ENCODE peak calls at places on chromosomes 1 and 21, in seven cellular contexts. J is pancreas, F is small intestine, U is heart left ventricle, C is psoas muscle, D is retinal pigment epithelial cell, L is NT2/D1. M is an unnamed sample.

GRCh38 chr1:182170941-182171461 is 109.5 kb upstream of the ZNF648 start:
- DNase-seq in J (no peak), F (no peak), U (peak; percentile 36), C (no peak), D (no peak), L (no peak), M (no peak)

GRCh38 chr1:204826970-204827369 is 43.7 kb upstream of the NFASC start:
- DNase-seq in J (no peak), F (no peak), U (no peak), C (no peak), D (no peak), L (peak; percentile 84), M (no peak)

GRCh38 chr1:236830116-236830515 is 35.0 kb downstream of the MTR start:
- DNase-seq in J (no peak), F (no peak), U (no peak), C (no peak), D (no peak), L (no peak), M (no peak)

GRCh38 chr1:14924455-14925325 is 228.9 kb upstream of the TMEM51 start:
- DNase-seq in J (peak; percentile 65), F (peak; percentile 37), U (no peak), C (peak; percentile 65), D (no peak), L (no peak), M (no peak)

GRCh38 chr1:226563666-226564065 is 15.1 kb downstream of the STUM start:
- DNase-seq in J (peak; percentile 33), F (no peak), U (no peak), C (no peak), D (no peak), L (no peak), M (no peak)

GRCh38 chr1:232249834-232250233 is 380.1 kb downstream of the SIPA1L2 start:
- DNase-seq in J (no peak), F (no peak), U (no peak), C (no peak), D (no peak), L (no peak), M (no peak)

GRCh38 chr21:31875424-31876097 is 2.7 kb downstream of the HUNK start:
- DNase-seq in J (no peak), F (peak; percentile 22), U (no peak), C (no peak), D (no peak), L (no peak), M (peak; percentile 54)

GRCh38 chr1:178119623-178120022 is 25.7 kb downstream of the RASAL2 start:
- DNase-seq in J (no peak), F (no peak), U (no peak), C (no peak), D (peak; percentile 68), L (no peak), M (no peak)

GRCh38 chr1:56396524-56397067 is 182.8 kb downstream of the PLPP3 start:
- DNase-seq in J (no peak), F (peak; percentile 10), U (peak; percentile 54), C (no peak), D (peak; percentile 62), L (no peak), M (no peak)

GRCh38 chr1:161121838-161122237 is 3.9 kb downstream of the NIT1 start:
- DNase-seq in J (no peak), F (no peak), U (no peak), C (no peak), D (no peak), L (no peak), M (no peak)

GRCh38 chr1:41245659-41246058 is 3.6 kb upstream of the SCMH1 start:
- DNase-seq in J (no peak), F (no peak), U (no peak), C (no peak), D (no peak), L (no peak), M (no peak)

GRCh38 chr21:45308211-45309068 is 20.7 kb upstream of the POFUT2 start:
- DNase-seq in J (no peak), F (peak; percentile 70), U (peak; percentile 66), C (peak; percentile 56), D (no peak), L (no peak), M (no peak)

GRCh38 chr1:209205039-209205438 is 378.5 kb upstream of the CAMK1G start:
- DNase-seq in J (no peak), F (no peak), U (no peak), C (no peak), D (no peak), L (no peak), M (no peak)

GRCh38 chr1:55468438-55468837 is 253.3 kb upstream of the USP24 start:
- DNase-seq in J (no peak), F (no peak), U (no peak), C (no peak), D (no peak), L (no peak), M (no peak)

GRCh38 chr1:64162151-64162550 is 41.3 kb upstream of the UBE2U start:
- DNase-seq in J (no peak), F (no peak), U (no peak), C (no peak), D (no peak), L (no peak), M (no peak)

GRCh38 chr1:11134352-11135266 is 34.9 kb upstream of the EXOSC10 start:
- DNase-seq in J (no peak), F (no peak), U (peak; percentile 31), C (peak; percentile 58), D (no peak), L (no peak), M (peak; percentile 63)

GRCh38 chr1:235741294-235741693 is 91.7 kb upstream of the GNG4 start:
- DNase-seq in J (no peak), F (no peak), U (no peak), C (no peak), D (no peak), L (no peak), M (no peak)

GRCh38 chr1:76827066-76827465 is 40.2 kb upstream of the ST6GALNAC5 start:
- DNase-seq in J (no peak), F (no peak), U (no peak), C (no peak), D (no peak), L (no peak), M (no peak)

GRCh38 chr21:40631201-40631600 is 215.8 kb downstream of the DSCAM start:
- DNase-seq in J (no peak), F (no peak), U (no peak), C (no peak), D (no peak), L (no peak), M (no peak)

GRCh38 chr1:61641578-61642336 is 83.2 kb downstream of the TM2D1 start:
- DNase-seq in J (peak; percentile 44), F (peak; percentile 41), U (peak; percentile 76), C (peak; percentile 88), D (no peak), L (peak; percentile 78), M (no peak)

GRCh38 chr1:21034725-21035628 is 141.7 kb downstream of the EIF4G3 start:
- DNase-seq in J (no peak), F (no peak), U (peak; percentile 68), C (peak; percentile 54), D (no peak), L (no peak), M (no peak)

GRCh38 chr1:34985063-34985770 is at the start of gene TMEM35B:
- DNase-seq in J (peak; percentile 62), F (peak; percentile 50), U (peak; percentile 75), C (peak; percentile 82), D (no peak), L (peak; percentile 32), M (no peak)

GRCh38 chr1:34984435-34985062 is 598 bp downstream of the TMEM35B start:
- DNase-seq in J (no peak), F (peak; percentile 30), U (peak; percentile 61), C (peak; percentile 73), D (no peak), L (no peak), M (no peak)

GRCh38 chr1:34982820-34983376 is 2.2 kb downstream of the TMEM35B start:
- DNase-seq in J (no peak), F (no peak), U (no peak), C (no peak), D (no peak), L (no peak), M (no peak)

GRCh38 chr1:34980715-34981114 is 4.4 kb downstream of the TMEM35B start:
- DNase-seq in J (no peak), F (no peak), U (no peak), C (no peak), D (no peak), L (no peak), M (no peak)

GRCh38 chr1:34983700-34984355 is 1.3 kb downstream of the TMEM35B start:
- DNase-seq in J (peak; percentile 25), F (peak; percentile 14), U (no peak), C (no peak), D (peak; percentile 62), L (no peak), M (no peak)
- H3K4me3 ChIP-seq in J (no peak overlapping the region), F (peak overlapping the region; percentile 71), U (peak overlapping the region; percentile 72), C (peak overlapping the region; percentile 74), D (peak overlapping the region; percentile 76), L (peak overlapping the region; percentile 79), M (peak overlapping the region; percentile 72)

GRCh38 chr1:22093513-22093912 is 41.0 kb downstream of the CDC42 start:
- DNase-seq in J (no peak), F (no peak), U (no peak), C (no peak), D (no peak), L (no peak), M (no peak)

GRCh38 chr1:22089787-22090186 is 37.3 kb downstream of the CDC42 start:
- DNase-seq in J (no peak), F (no peak), U (no peak), C (no peak), D (no peak), L (peak; percentile 9), M (no peak)

GRCh38 chr1:22089134-22089571 is 36.6 kb downstream of the CDC42 start:
- DNase-seq in J (no peak), F (no peak), U (no peak), C (no peak), D (no peak), L (no peak), M (no peak)
- H3K4me3 ChIP-seq in J (no peak overlapping the region), F (no peak overlapping the region), U (no peak overlapping the region), C (peak overlapping the region; percentile 28), D (no peak overlapping the region), L (no peak overlapping the region), M (no peak overlapping the region)

GRCh38 chr1:173532237-173532636 is 55.1 kb downstream of the PRDX6 start:
- DNase-seq in J (no peak), F (no peak), U (no peak), C (no peak), D (no peak), L (no peak), M (no peak)
- H3K4me3 ChIP-seq in J (no peak overlapping the region), F (no peak overlapping the region), U (no peak overlapping the region), C (no peak overlapping the region), D (no peak overlapping the region), L (no peak overlapping the region), M (no peak overlapping the region)

DNA sequence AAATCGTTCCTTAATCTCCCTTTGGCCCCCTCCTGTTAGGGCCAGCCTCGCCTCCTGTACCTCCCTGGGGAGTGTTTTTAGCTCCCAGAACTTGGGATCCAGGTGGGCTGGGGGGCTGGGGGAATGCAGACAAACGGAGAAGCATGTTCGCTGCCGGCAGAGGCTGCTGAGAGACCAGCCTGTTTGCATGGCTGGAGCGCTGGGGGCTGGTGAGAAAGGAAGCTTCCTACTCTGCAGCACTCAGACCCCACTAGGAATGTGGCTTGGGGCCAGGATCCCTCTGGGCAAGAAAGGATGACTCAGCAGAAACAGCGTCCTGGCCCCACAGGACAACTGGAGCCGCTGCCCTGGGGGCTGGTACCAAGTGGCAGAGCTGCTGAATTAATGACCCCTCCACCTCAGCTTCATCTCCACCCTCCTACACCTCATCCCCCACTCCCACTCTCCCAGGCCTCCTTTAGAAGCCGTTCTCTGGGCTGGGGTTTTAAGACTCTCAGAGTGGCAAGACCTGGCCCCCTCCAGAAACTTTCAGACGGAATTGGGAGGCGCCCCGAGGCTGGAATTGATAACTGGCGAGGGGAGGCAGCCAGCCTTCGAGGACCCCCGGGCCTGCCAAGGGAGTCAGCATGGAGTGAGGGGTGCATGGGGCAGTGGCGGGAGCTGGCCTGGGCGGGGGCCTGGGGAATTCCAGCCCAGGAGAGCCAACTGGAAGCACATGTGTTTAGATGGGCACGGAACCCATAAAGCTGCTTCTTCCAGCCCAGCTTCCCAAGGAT is 28.5 kb upstream of the EPS8L3 start:
- DNase-seq in J (peak; percentile 37), F (no peak), U (peak; percentile 76), C (peak; percentile 66), D (peak; percentile 95), L (peak; percentile 87), M (no peak)
- H3K4me3 ChIP-seq in J (no peak overlapping the region), F (no peak overlapping the region), U (no peak overlapping the region), C (no peak overlapping the region), D (no peak overlapping the region), L (no peak overlapping the region), M (no peak overlapping the region)

M was measured in LNCaP clone FGC.